ENCODE peak calls at places on chromosomes 2 and 18, in nine cellular contexts. I is body of pancreas; P is psoas muscle; D is adipocyte; J is BE2C; G is CD8-positive, alpha-beta memory T cell; W is colonic mucosa; H is CD4-positive, alpha-beta memory T cell; X is left lung. R is an unnamed sample.

GRCh38 chr18:2223859-2224258 is 347.4 kb downstream of the METTL4 start:
- DNase-seq in I (no peak), P (no peak), D (peak; percentile 64), J (peak; percentile 2), G (no peak), W (peak; percentile 51), H (no peak), X (no peak), R (peak; percentile 37)

GRCh38 chr2:55430536-55430935 is 10.9 kb upstream of the CCDC88A start:
- DNase-seq in I (no peak), P (no peak), D (peak; percentile 64), J (no peak), G (no peak), W (no peak), H (no peak), X (no peak), R (no peak)

GRCh38 chr18:55419939-55420664 is 167.9 kb downstream of the TCF4 start:
- DNase-seq in I (no peak), P (no peak), D (no peak), J (no peak), G (no peak), W (no peak), H (no peak), X (no peak), R (no peak)

GRCh38 chr2:203018181-203018580 is 3.5 kb downstream of the NBEAL1 start:
- DNase-seq in I (no peak), P (no peak), D (peak; percentile 52), J (no peak), G (no peak), W (no peak), H (no peak), X (no peak), R (peak; percentile 27)

GRCh38 chr2:66874411-66874810 is 439.5 kb downstream of the MEIS1 start:
- DNase-seq in I (no peak), P (no peak), D (peak; percentile 75), J (no peak), G (no peak), W (no peak), H (no peak), X (no peak), R (no peak)

GRCh38 chr18:66990909-66991308 is 387.0 kb upstream of the CDH19 start:
- DNase-seq in I (no peak), P (no peak), D (no peak), J (no peak), G (no peak), W (no peak), H (no peak), X (no peak), R (no peak)

GRCh38 chr2:181685150-181685688 is 4.9 kb upstream of the NEUROD1 start:
- DNase-seq in I (peak; percentile 11), P (no peak), D (peak; percentile 27), J (no peak), G (no peak), W (no peak), H (no peak), X (no peak), R (peak; percentile 41)

GRCh38 chr18:45565280-45565970 is 49.9 kb upstream of the SLC14A2 start:
- DNase-seq in I (no peak), P (no peak), D (no peak), J (no peak), G (no peak), W (no peak), H (no peak), X (no peak), R (no peak)

DNA sequence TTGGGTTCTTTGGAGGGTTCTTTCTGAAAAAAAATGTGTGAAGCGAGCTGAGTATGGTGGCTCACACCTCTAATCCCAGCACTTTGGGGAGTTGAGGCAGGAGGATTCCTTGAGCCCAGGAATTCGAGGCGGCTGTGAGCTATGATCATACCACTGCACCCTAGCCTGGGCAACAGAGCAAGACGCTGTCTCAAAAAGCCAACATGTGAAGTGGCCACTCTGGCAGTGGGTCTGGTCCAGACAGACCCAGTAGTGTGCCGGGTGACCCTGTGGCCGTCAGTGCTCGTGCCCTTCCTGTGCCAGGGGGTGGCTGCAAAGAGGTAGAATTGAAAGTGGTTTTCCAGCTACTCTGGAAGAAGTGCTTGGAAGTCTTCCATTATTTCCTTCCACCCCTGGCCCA is 11.6 kb downstream of the KLF11 start:
- DNase-seq in I (no peak), P (no peak), D (no peak), J (no peak), G (no peak), W (no peak), H (no peak), X (peak; percentile 35), R (no peak)
- H3K4me1 ChIP-seq in I (peaks cover 44% of the 10 kb centered on the region), P (peaks cover 14% of the 10 kb centered on the region), D (peaks cover 10% of the 10 kb centered on the region), J (peaks cover 3% of the 10 kb centered on the region), G (no peaks in the 10 kb centered on the region), W (peaks cover 11% of the 10 kb centered on the region), H (peaks cover 6% of the 10 kb centered on the region), X (peaks cover 49% of the 10 kb centered on the region), R (no peaks in the 10 kb centered on the region)

GRCh38 chr2:145007673-145008263 is 487.8 kb upstream of the ZEB2 start:
- DNase-seq in I (no peak), P (peak; percentile 45), D (peak; percentile 52), J (no peak), G (no peak), W (no peak), H (no peak), X (no peak), R (no peak)
- H3K4me3 ChIP-seq in I (no peak overlapping the region), P (no peak overlapping the region), D (peak overlapping the region; percentile 73), J (no peak overlapping the region), G (no peak overlapping the region), W (no peak overlapping the region), H (no peak overlapping the region), X (no peak overlapping the region), R (no peak overlapping the region)

DNA sequence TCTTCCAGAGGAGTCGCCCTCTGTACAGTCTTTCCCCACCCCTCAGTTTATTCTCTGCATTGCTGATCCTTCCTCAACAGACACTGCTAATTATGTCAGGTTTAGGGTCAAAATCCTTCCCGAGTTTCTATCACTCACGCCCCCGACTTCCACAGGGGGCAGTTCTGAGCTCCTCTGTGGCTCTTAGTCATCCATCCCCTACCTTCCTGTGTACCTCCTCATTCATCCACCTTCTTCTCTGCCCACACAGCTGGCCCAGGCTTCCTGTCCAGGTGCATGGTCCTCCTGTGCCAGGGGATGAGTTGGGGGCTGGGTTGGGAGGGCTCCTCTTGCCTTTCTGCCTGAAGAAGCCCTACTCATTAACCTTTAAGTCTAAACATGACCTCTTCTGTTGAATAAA is 202.9 kb downstream of the ARL4C start:
- DNase-seq in I (no peak), P (no peak), D (no peak), J (no peak), G (no peak), W (no peak), H (no peak), X (no peak), R (no peak)
- H3K4me1 ChIP-seq in I (peaks cover 14% of the 10 kb centered on the region), P (no peaks in the 10 kb centered on the region), D (peaks cover 19% of the 10 kb centered on the region), J (no peaks in the 10 kb centered on the region), G (peaks cover 90% of the 10 kb centered on the region), W (peaks cover 4% of the 10 kb centered on the region), H (peaks cover 90% of the 10 kb centered on the region), X (peaks cover 32% of the 10 kb centered on the region), R (peaks cover 7% of the 10 kb centered on the region)

GRCh38 chr2:100281521-100282438 is 40.5 kb downstream of the LONRF2 start:
- DNase-seq in I (no peak), P (no peak), D (peak; percentile 86), J (no peak), G (no peak), W (no peak), H (no peak), X (no peak), R (no peak)
- H3K4me3 ChIP-seq in I (no peak overlapping the region), P (no peak overlapping the region), D (peak overlapping the region; percentile 55), J (peak overlapping the region; percentile 26), G (no peak overlapping the region), W (no peak overlapping the region), H (no peak overlapping the region), X (no peak overlapping the region), R (no peak overlapping the region)

DNA sequence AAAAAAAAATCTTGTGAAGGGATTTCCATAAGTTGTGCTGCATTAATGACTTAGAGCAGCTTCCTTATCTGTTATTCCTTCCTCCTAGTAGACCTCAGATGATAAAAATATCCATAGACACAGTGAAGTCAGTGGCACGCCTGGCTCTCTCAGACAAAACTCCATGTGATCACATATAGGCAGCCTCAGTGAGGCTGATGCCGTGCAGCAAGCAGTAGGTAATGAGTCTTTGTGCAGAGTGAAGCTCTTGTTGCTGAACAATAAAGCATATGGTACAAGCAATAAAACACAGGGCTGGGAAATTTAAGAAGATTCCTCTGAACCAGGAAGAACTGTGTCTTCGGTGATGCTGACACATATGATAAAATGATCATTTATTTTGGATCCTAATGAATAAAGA is 102.7 kb downstream of the CSRNP3 start:
- DNase-seq in I (no peak), P (no peak), D (no peak), J (peak; percentile 60), G (no peak), W (no peak), H (no peak), X (no peak), R (peak; percentile 27)
- H3K4me1 ChIP-seq in I (no peaks in the 10 kb centered on the region), P (no peaks in the 10 kb centered on the region), D (peaks cover 6% of the 10 kb centered on the region), J (peaks cover 2% of the 10 kb centered on the region), G (no peaks in the 10 kb centered on the region), W (no peaks in the 10 kb centered on the region), H (no peaks in the 10 kb centered on the region), X (no peaks in the 10 kb centered on the region), R (no peaks in the 10 kb centered on the region)

GRCh38 chr2:200308421-200309295 is 2.2 kb downstream of the SPATS2L start:
- DNase-seq in I (no peak), P (no peak), D (peak; percentile 53), J (no peak), G (no peak), W (no peak), H (no peak), X (no peak), R (no peak)

GRCh38 chr2:200308001-200308400 is 1.5 kb downstream of the SPATS2L start:
- DNase-seq in I (no peak), P (no peak), D (peak; percentile 76), J (no peak), G (no peak), W (no peak), H (peak; percentile 0), X (no peak), R (peak; percentile 9)

GRCh38 chr2:200310545-200310971 is 4.1 kb downstream of the SPATS2L start:
- DNase-seq in I (no peak), P (no peak), D (peak; percentile 61), J (no peak), G (no peak), W (no peak), H (no peak), X (no peak), R (no peak)

GRCh38 chr2:200311139-200311538 is 4.6 kb downstream of the SPATS2L start:
- DNase-seq in I (no peak), P (no peak), D (no peak), J (no peak), G (no peak), W (no peak), H (no peak), X (no peak), R (no peak)

DNA sequence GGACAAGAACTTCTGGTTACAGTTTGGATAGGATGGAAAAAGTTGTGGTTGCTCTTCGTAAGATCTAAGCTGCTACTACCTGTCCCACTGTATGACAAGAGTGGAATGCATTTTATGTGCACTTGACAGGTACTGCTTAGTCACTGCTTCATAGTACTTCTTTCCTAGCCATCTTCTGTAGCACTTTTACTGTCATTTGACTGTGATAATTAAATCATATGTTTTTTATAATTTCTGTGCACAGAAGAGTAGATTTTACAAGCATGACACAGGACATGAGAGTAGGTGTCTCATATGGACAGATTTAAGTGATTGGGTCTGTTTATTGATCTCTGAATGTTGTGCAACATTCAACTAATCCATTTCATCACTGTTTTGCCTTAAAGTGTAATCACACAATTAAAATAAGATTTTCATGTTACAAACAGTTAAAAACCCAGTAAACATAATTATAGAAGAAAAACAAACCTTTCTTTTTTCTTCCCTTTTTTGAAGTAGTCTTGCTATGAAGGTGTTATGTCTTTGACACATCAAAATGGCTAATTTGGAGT is 2.9 kb downstream of the SPATS2L start:
- DNase-seq in I (no peak), P (no peak), D (no peak), J (no peak), G (no peak), W (no peak), H (no peak), X (no peak), R (no peak)
- H3K4me3 ChIP-seq in I (no peak overlapping the region), P (peak overlapping the region; percentile 90), D (peak overlapping the region; percentile 94), J (peak overlapping the region; percentile 76), G (no peak overlapping the region), W (no peak overlapping the region), H (no peak overlapping the region), X (no peak overlapping the region), R (no peak overlapping the region)